ENCODE peak calls at places on chromosomes 12 and 14, in seven cellular contexts. A is kidney, T is IMR-90, O is prostate gland, D is lower lobe of right lung, C is HCT116, F is PC-3. G is an unnamed sample.

GRCh38 chr12:29320295-29321090 is 60.5 kb downstream of the ERGIC2 start:
- DNase-seq in D (no peak), O (no peak), A (no peak), T (peak; percentile 93), F (peak; percentile 98), C (no peak), G (no peak)

GRCh38 chr12:108265505-108265904 is 73.6 kb downstream of the CMKLR1 start:
- DNase-seq in F (no peak), A (no peak), D (no peak), C (no peak), O (no peak), T (no peak), G (no peak)

GRCh38 chr12:53427905-53428594 is 4.4 kb downstream of the AMHR2 start:
- DNase-seq in D (no peak), T (peak; percentile 97), F (peak; percentile 97), A (peak; percentile 15), O (no peak), C (peak; percentile 80), G (peak; percentile 75)

GRCh38 chr12:2126676-2127406 is 74.1 kb downstream of the CACNA1C start:
- DNase-seq in T (no peak), C (no peak), A (no peak), D (no peak), O (peak; percentile 16), F (no peak), G (no peak)

GRCh38 chr14:22691171-22691570 is 47.0 kb upstream of the OR6J1 start:
- DNase-seq in O (no peak), T (peak; percentile 72), F (peak; percentile 15), D (no peak), A (no peak), C (no peak), G (no peak)

GRCh38 chr12:120939523-120939922 is 35.4 kb upstream of the SPPL3 start:
- DNase-seq in T (no peak), O (no peak), A (no peak), C (no peak), D (peak; percentile 71), F (no peak), G (peak; percentile 58)

GRCh38 chr14:83467811-83468210 is 1934.2 kb upstream of the SEL1L start:
- DNase-seq in A (no peak), C (no peak), T (peak; percentile 27), F (no peak), D (no peak), O (no peak), G (no peak)

GRCh38 chr14:96756745-96757144 is 40.4 kb upstream of the VRK1 start:
- DNase-seq in D (no peak), T (no peak), F (no peak), O (no peak), C (no peak), A (no peak), G (no peak)

GRCh38 chr12:99529966-99530365 is 117.6 kb upstream of the GARIN6 start:
- DNase-seq in O (no peak), D (no peak), C (no peak), T (peak; percentile 3), F (peak; percentile 54), A (no peak), G (no peak)

GRCh38 chr12:211142-211465 is 2.9 kb downstream of the SLC6A12 start:
- DNase-seq in F (no peak), T (no peak), O (no peak), D (no peak), A (peak; percentile 59), C (no peak), G (no peak)

GRCh38 chr12:5343711-5344110 is 88.2 kb upstream of the NTF3 start:
- DNase-seq in F (no peak), C (no peak), T (no peak), O (no peak), A (no peak), D (no peak), G (no peak)

GRCh38 chr14:22928237-22929103 is 706 bp downstream of the PRMT5 start:
- DNase-seq in O (no peak), C (no peak), F (peak; percentile 19), A (no peak), T (no peak), D (no peak), G (no peak)

GRCh38 chr12:45232771-45233372 is 17.0 kb downstream of the ANO6 start:
- DNase-seq in D (no peak), A (no peak), O (no peak), C (peak; percentile 89), T (peak; percentile 98), F (peak; percentile 96), G (no peak)

GRCh38 chr12:108377260-108377659 is 38.1 kb upstream of the CMKLR1 start:
- DNase-seq in D (no peak), O (no peak), A (no peak), C (no peak), T (no peak), F (no peak), G (no peak)

GRCh38 chr14:77043177-77043983 is 14.9 kb upstream of the IRF2BPL start:
- DNase-seq in F (peak; percentile 93), D (no peak), C (no peak), O (no peak), T (peak; percentile 91), A (peak; percentile 78), G (no peak)

GRCh38 chr14:26765301-26765700 is 167.5 kb upstream of the NOVA1 start:
- DNase-seq in C (no peak), A (no peak), F (peak; percentile 15), D (no peak), T (no peak), O (no peak), G (no peak)

GRCh38 chr14:30283822-30284446 is 275.0 kb upstream of the G2E3 start:
- DNase-seq in D (no peak), C (peak; percentile 19), A (no peak), T (peak; percentile 53), O (no peak), F (peak; percentile 78), G (no peak)

GRCh38 chr14:89613260-89614008 is 196.4 kb upstream of the FOXN3 start:
- DNase-seq in A (no peak), D (no peak), C (no peak), T (no peak), O (no peak), F (no peak), G (no peak)
- H3K4me1 ChIP-seq in A (peaks cover 10% of the 10 kb centered on the region), D (peaks cover 33% of the 10 kb centered on the region), C (peaks cover 2% of the 10 kb centered on the region), T (peaks cover 9% of the 10 kb centered on the region), O (no peaks in the 10 kb centered on the region), F (peaks cover 4% of the 10 kb centered on the region), G (no peaks in the 10 kb centered on the region)

GRCh38 chr12:130577348-130577747 is 138.8 kb downstream of the RIMBP2 start:
- DNase-seq in F (no peak), T (no peak), D (no peak), O (no peak), C (no peak), A (no peak), G (no peak)
- H3K27ac ChIP-seq in F (no peak overlapping the region), T (no peak overlapping the region), D (no peak overlapping the region), O (no peak overlapping the region), C (no peak overlapping the region), A (no peak overlapping the region), G (no peak overlapping the region)

DNA sequence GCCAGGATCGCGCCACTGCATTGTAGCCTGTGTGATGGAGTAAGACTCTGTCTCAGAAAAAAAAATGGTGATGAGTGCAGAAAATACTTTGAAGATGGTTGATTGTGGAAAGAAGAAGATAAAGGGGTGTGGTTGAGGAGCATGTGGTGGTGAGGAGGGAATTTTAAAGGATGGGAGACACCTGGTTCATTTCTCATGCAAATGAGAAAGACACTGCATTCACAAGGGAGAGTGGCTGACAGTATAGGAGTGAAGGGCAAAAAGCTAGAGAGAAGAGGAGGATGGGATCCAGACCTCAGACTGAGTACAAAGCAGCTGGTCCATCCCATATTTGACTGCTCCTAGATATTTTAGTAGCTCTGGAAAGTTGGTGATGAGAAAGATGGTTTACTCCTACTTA is 206.0 kb downstream of the SNAPC1 start:
- DNase-seq in F (no peak), A (no peak), D (no peak), C (no peak), T (no peak), O (no peak), G (no peak)
- TF ChIP-seq CTCF in F (no peak), A (no peak), D (no peak), C (no peak), T (no peak), O (no peak), G (no peak)

DNA sequence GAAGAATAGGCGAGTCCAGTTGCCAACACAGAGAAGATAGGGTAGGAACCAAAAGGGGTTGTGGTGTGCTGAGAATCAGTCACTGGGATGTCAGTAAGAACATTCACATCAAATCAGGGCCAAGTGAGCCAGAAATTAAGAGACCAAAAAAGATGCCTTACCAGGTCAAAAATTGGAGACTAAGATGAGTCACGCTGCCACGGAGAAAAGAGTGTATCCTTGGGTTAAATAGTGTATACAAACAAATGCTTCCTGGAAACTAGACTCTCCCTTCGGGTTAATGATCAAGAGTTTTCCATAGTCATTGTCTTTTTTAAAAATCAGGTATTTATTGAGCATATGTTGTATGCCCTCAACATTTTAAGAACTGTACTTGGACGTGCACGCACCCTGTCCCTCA is 45.2 kb upstream of the BAZ1A start:
- DNase-seq in F (peak; percentile 10), O (no peak), T (peak; percentile 66), C (no peak), A (no peak), D (no peak), G (no peak)
- H3K4me1 ChIP-seq in F (no peaks in the 10 kb centered on the region), O (no peaks in the 10 kb centered on the region), T (peaks cover 4% of the 10 kb centered on the region), C (no peaks in the 10 kb centered on the region), A (no peaks in the 10 kb centered on the region), D (no peaks in the 10 kb centered on the region), G (no peaks in the 10 kb centered on the region)

GRCh38 chr12:111401167-111401605 is 4.5 kb upstream of the SH2B3 start:
- DNase-seq in A (no peak), C (no peak), F (no peak), O (no peak), D (no peak), T (no peak), G (no peak)

GRCh38 chr12:111395557-111396187 is 10.1 kb upstream of the SH2B3 start:
- DNase-seq in F (no peak), T (no peak), D (no peak), C (no peak), O (no peak), A (no peak), G (no peak)

GRCh38 chr12:111396726-111397445 is 8.8 kb upstream of the SH2B3 start:
- DNase-seq in D (peak; percentile 92), F (peak; percentile 89), C (peak; percentile 65), A (peak; percentile 97), T (peak; percentile 73), O (peak; percentile 72), G (peak; percentile 79)

GRCh38 chr12:111394480-111394879 is 11.2 kb upstream of the SH2B3 start:
- DNase-seq in D (no peak), C (no peak), T (no peak), F (no peak), A (no peak), O (no peak), G (no peak)

GRCh38 chr12:111398530-111398929 is 7.2 kb upstream of the SH2B3 start:
- DNase-seq in O (no peak), D (no peak), F (no peak), C (no peak), A (no peak), T (no peak), G (no peak)
- H3K27ac ChIP-seq in O (no peak overlapping the region), D (no peak overlapping the region), F (peak overlapping the region; percentile 62), C (no peak overlapping the region), A (no peak overlapping the region), T (no peak overlapping the region), G (peak overlapping the region; percentile 41)

DNA sequence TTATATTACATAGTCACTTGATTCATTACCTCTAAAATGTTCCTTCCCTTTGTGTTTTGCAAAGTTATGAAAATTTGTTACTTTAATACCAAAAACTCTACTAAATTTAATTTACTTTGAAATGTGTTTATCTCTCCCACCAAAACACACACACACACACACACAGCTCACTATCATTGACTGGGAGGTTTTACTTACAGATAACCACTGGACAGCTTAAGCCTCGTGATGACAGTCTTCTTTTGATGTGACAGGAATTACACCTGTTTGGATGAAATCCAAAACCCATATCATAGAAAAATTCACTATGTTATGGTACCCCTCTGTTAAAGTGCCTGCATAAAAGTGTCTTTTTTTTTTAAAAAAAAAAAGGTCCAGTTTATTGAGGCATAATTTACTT is 15.6 kb downstream of the BBS10 start:
- DNase-seq in T (no peak), D (no peak), O (no peak), A (no peak), C (no peak), F (no peak), G (no peak)
- TF ChIP-seq CTCF in T (no peak), D (no peak), O (no peak), A (no peak), C (no peak), F (no peak), G (no peak)